ENCODE peak calls at places on chromosomes 7 and 10, in five cellular contexts. T, E, N, R and A are unnamed samples.

GRCh38 chr10:122342293-122343134 is 32.0 kb upstream of the PLEKHA1 start:
- DNase-seq in E (peak; percentile 12), N (peak; percentile 18), R (peak; percentile 41), T (peak; percentile 37), A (peak; percentile 52)

GRCh38 chr7:107951172-107951787 is 51.7 kb downstream of the LAMB1 start:
- DNase-seq in N (no peak), R (no peak), T (no peak), E (no peak), A (no peak)

GRCh38 chr10:73408061-73408460 is 5.8 kb downstream of the ANXA7 start:
- DNase-seq in E (no peak), N (no peak), T (no peak), R (no peak), A (no peak)

GRCh38 chr10:43076876-43077420 is at the start of gene RET:
- DNase-seq in E (no peak), N (no peak), T (no peak), R (no peak), A (no peak)

GRCh38 chr10:81116201-81116600 is 578.5 kb downstream of the SH2D4B start:
- DNase-seq in E (no peak), T (no peak), R (no peak), N (no peak), A (no peak)

GRCh38 chr10:73174148-73174925 is 6.4 kb downstream of the FAM149B1 start:
- DNase-seq in E (no peak), T (no peak), R (no peak), N (no peak), A (no peak)

GRCh38 chr10:131083915-131084790 is 227.4 kb downstream of the TCERG1L start:
- DNase-seq in T (no peak), R (no peak), N (no peak), E (no peak), A (no peak)

GRCh38 chr10:86798636-86799035 is 42.2 kb downstream of the BMPR1A start:
- DNase-seq in R (peak; percentile 70), N (no peak), E (peak; percentile 42), T (no peak), A (no peak)

GRCh38 chr7:142759433-142759832 is 10.2 kb downstream of the PRSS1 start:
- DNase-seq in T (no peak), R (no peak), N (no peak), E (no peak), A (no peak)

GRCh38 chr7:98394377-98394836 is 6.5 kb downstream of the BAIAP2L1 start:
- DNase-seq in R (no peak), E (peak; percentile 54), T (no peak), N (no peak), A (no peak)

GRCh38 chr7:85528581-85528980 is 341.7 kb upstream of the SEMA3D start:
- DNase-seq in N (no peak), E (no peak), R (no peak), T (no peak), A (no peak)

GRCh38 chr10:128950159-128950956 is 516.7 kb upstream of the MGMT start:
- DNase-seq in T (no peak), R (no peak), N (no peak), E (no peak), A (no peak)

GRCh38 chr7:6451224-6451705 is 3.5 kb upstream of the DAGLB start:
- DNase-seq in T (no peak), R (no peak), E (no peak), N (no peak), A (no peak)

GRCh38 chr7:30598121-30598876 is 3.6 kb downstream of the GARS1 start:
- DNase-seq in R (no peak), N (no peak), E (no peak), T (no peak), A (no peak)

GRCh38 chr7:101880536-101881443 is 63.4 kb downstream of the CUX1 start:
- DNase-seq in R (no peak), N (no peak), T (no peak), E (no peak), A (no peak)

GRCh38 chr10:26881600-26882331 is 21.0 kb upstream of the ABI1 start:
- DNase-seq in T (no peak), R (peak; percentile 78), E (no peak), N (peak; percentile 32), A (peak; percentile 54)

GRCh38 chr7:117531845-117532244 is 52.0 kb downstream of the CFTR start:
- DNase-seq in E (no peak), T (no peak), N (no peak), R (no peak), A (no peak)

GRCh38 chr10:48651839-48652238 is 32.8 kb upstream of the WDFY4 start:
- DNase-seq in R (no peak), T (no peak), E (no peak), N (no peak), A (no peak)

GRCh38 chr10:95567903-95568630 is 6.9 kb upstream of the SORBS1 start:
- DNase-seq in T (no peak), R (no peak), E (no peak), N (no peak), A (no peak)

GRCh38 chr7:42237891-42238531 is 1.0 kb upstream of the GLI3 start:
- DNase-seq in E (no peak), N (peak; percentile 68), T (no peak), R (peak; percentile 16), A (no peak)